ENCODE peak calls at places on chromosomes 4 and X, in six cellular contexts. One of them, this sample, is unnamed.

GRCh38 chrX:101397779-101398178 is 7.0 kb downstream of the RPL36A start:
- DNase-seq in T47D: no peak
- DNase-seq in mesendoderm: peak; percentile 28
- DNase-seq in aorta: no peak
- DNase-seq in amniotic stem cell: no peak
- DNase-seq in fibroblast of the aortic adventitia: no peak
- DNase-seq in this sample: no peak

GRCh38 chrX:84453351-84454246 is 48.7 kb downstream of the HDX start:
- DNase-seq in T47D: no peak
- DNase-seq in mesendoderm: no peak
- DNase-seq in aorta: no peak
- DNase-seq in amniotic stem cell: no peak
- DNase-seq in fibroblast of the aortic adventitia: no peak
- DNase-seq in this sample: no peak

GRCh38 chr4:40731792-40732245 is 17.9 kb upstream of the NSUN7 start:
- DNase-seq in T47D: no peak
- DNase-seq in mesendoderm: no peak
- DNase-seq in aorta: peak; percentile 62
- DNase-seq in amniotic stem cell: no peak
- DNase-seq in fibroblast of the aortic adventitia: no peak
- DNase-seq in this sample: no peak

GRCh38 chr4:68152411-68152810 is 22.7 kb upstream of the TMPRSS11F start:
- DNase-seq in T47D: no peak
- DNase-seq in mesendoderm: peak; percentile 36
- DNase-seq in aorta: no peak
- DNase-seq in amniotic stem cell: no peak
- DNase-seq in fibroblast of the aortic adventitia: peak; percentile 41
- DNase-seq in this sample: no peak

GRCh38 chr4:173528378-173529321 is 1.4 kb downstream of the HAND2 start:
- DNase-seq in T47D: no peak
- DNase-seq in mesendoderm: peak; percentile 57
- DNase-seq in aorta: peak; percentile 56
- DNase-seq in amniotic stem cell: no peak
- DNase-seq in fibroblast of the aortic adventitia: peak; percentile 71
- DNase-seq in this sample: no peak

GRCh38 chr4:10085828-10086505 is 30.6 kb downstream of the WDR1 start:
- DNase-seq in T47D: no peak
- DNase-seq in mesendoderm: no peak
- DNase-seq in aorta: peak; percentile 33
- DNase-seq in amniotic stem cell: no peak
- DNase-seq in fibroblast of the aortic adventitia: no peak
- DNase-seq in this sample: peak; percentile 1

GRCh38 chrX:125132274-125132673 is 187.4 kb upstream of the TEX13C start:
- DNase-seq in T47D: peak; percentile 7
- DNase-seq in mesendoderm: peak; percentile 67
- DNase-seq in aorta: no peak
- DNase-seq in amniotic stem cell: no peak
- DNase-seq in fibroblast of the aortic adventitia: no peak
- DNase-seq in this sample: no peak

GRCh38 chrX:123905334-123905733 is 45.5 kb downstream of the XIAP start:
- DNase-seq in T47D: no peak
- DNase-seq in mesendoderm: no peak
- DNase-seq in aorta: no peak
- DNase-seq in amniotic stem cell: no peak
- DNase-seq in fibroblast of the aortic adventitia: no peak
- DNase-seq in this sample: no peak

GRCh38 chr4:106186201-106186600 is 129.8 kb downstream of the TBCK start:
- DNase-seq in T47D: no peak
- DNase-seq in mesendoderm: no peak
- DNase-seq in aorta: no peak
- DNase-seq in amniotic stem cell: no peak
- DNase-seq in fibroblast of the aortic adventitia: no peak
- DNase-seq in this sample: no peak

GRCh38 chr4:111208970-111209369 is 586.1 kb upstream of the PITX2 start:
- DNase-seq in T47D: no peak
- DNase-seq in mesendoderm: peak; percentile 78
- DNase-seq in aorta: no peak
- DNase-seq in amniotic stem cell: no peak
- DNase-seq in fibroblast of the aortic adventitia: no peak
- DNase-seq in this sample: no peak